ENCODE peak calls at places on chromosomes 4 and X, in six cellular contexts. One of them, this sample, is unnamed.

GRCh38 chrX:55201930-55202579 is 18.1 kb upstream of the PAGE5 start:
- DNase-seq in A549: no peak
- DNase-seq in HepG2: no peak
- DNase-seq in GM12878: no peak
- DNase-seq in K562: no peak
- DNase-seq in endothelial cell of umbilical vein: no peak
- DNase-seq in this sample: no peak

GRCh38 chr4:91936301-91936700 is 367.5 kb upstream of the GRID2 start:
- DNase-seq in A549: no peak
- DNase-seq in HepG2: no peak
- DNase-seq in GM12878: no peak
- DNase-seq in K562: no peak
- DNase-seq in endothelial cell of umbilical vein: no peak
- DNase-seq in this sample: no peak

GRCh38 chrX:53188763-53189162 is 36.2 kb downstream of the KDM5C start:
- DNase-seq in A549: no peak
- DNase-seq in HepG2: no peak
- DNase-seq in GM12878: peak
- DNase-seq in K562: no peak
- DNase-seq in endothelial cell of umbilical vein: no peak
- DNase-seq in this sample: no peak

GRCh38 chrX:129493643-129494042 is 29.6 kb downstream of the SMARCA1 start:
- DNase-seq in A549: no peak
- DNase-seq in HepG2: no peak
- DNase-seq in GM12878: no peak
- DNase-seq in K562: no peak
- DNase-seq in endothelial cell of umbilical vein: peak
- DNase-seq in this sample: no peak

GRCh38 chrX:122625239-122625638 is 558.8 kb upstream of the GRIA3 start:
- DNase-seq in A549: no peak
- DNase-seq in HepG2: no peak
- DNase-seq in GM12878: no peak
- DNase-seq in K562: no peak
- DNase-seq in endothelial cell of umbilical vein: no peak
- DNase-seq in this sample: no peak

GRCh38 chr4:94534401-94535312 is 82.9 kb downstream of the PDLIM5 start:
- DNase-seq in A549: no peak
- DNase-seq in HepG2: no peak
- DNase-seq in GM12878: peak
- DNase-seq in K562: peak
- DNase-seq in endothelial cell of umbilical vein: no peak
- DNase-seq in this sample: peak

GRCh38 chr4:65399131-65399530 is 271.2 kb downstream of the EPHA5 start:
- DNase-seq in A549: no peak
- DNase-seq in HepG2: no peak
- DNase-seq in GM12878: no peak
- DNase-seq in K562: no peak
- DNase-seq in endothelial cell of umbilical vein: no peak
- DNase-seq in this sample: no peak

GRCh38 chr4:79626102-79626501 is 218.1 kb upstream of the GK2 start:
- DNase-seq in A549: no peak
- DNase-seq in HepG2: no peak
- DNase-seq in GM12878: no peak
- DNase-seq in K562: no peak
- DNase-seq in endothelial cell of umbilical vein: no peak
- DNase-seq in this sample: no peak

GRCh38 chrX:9465380-9466114 is 689 bp downstream of the TBL1X start:
- DNase-seq in A549: no peak
- DNase-seq in HepG2: no peak
- DNase-seq in GM12878: no peak
- DNase-seq in K562: peak
- DNase-seq in endothelial cell of umbilical vein: peak
- DNase-seq in this sample: peak

GRCh38 chrX:155544886-155545285 is 67.9 kb downstream of the TMLHE start:
- DNase-seq in A549: no peak
- DNase-seq in HepG2: no peak
- DNase-seq in GM12878: no peak
- DNase-seq in K562: no peak
- DNase-seq in endothelial cell of umbilical vein: no peak
- DNase-seq in this sample: no peak

GRCh38 chr4:174716986-174717770 is 111.9 kb downstream of the GLRA3 start:
- DNase-seq in A549: no peak
- DNase-seq in HepG2: no peak
- DNase-seq in GM12878: no peak
- DNase-seq in K562: no peak
- DNase-seq in endothelial cell of umbilical vein: no peak
- DNase-seq in this sample: no peak

GRCh38 chrX:140432328-140433025 is 72.4 kb downstream of the SOX3 start:
- DNase-seq in A549: no peak
- DNase-seq in HepG2: no peak
- DNase-seq in GM12878: no peak
- DNase-seq in K562: no peak
- DNase-seq in endothelial cell of umbilical vein: no peak
- DNase-seq in this sample: no peak

GRCh38 chr4:57233391-57233790 is 123.2 kb upstream of the IGFBP7 start:
- DNase-seq in A549: peak
- DNase-seq in HepG2: no peak
- DNase-seq in GM12878: no peak
- DNase-seq in K562: no peak
- DNase-seq in endothelial cell of umbilical vein: peak
- DNase-seq in this sample: no peak

GRCh38 chr4:46274717-46275116 is 115.2 kb downstream of the GABRA2 start:
- DNase-seq in A549: no peak
- DNase-seq in HepG2: peak
- DNase-seq in GM12878: no peak
- DNase-seq in K562: no peak
- DNase-seq in endothelial cell of umbilical vein: no peak
- DNase-seq in this sample: peak

GRCh38 chr4:1310796-1311715 is 21.4 kb downstream of the MAEA start:
- DNase-seq in A549: no peak
- DNase-seq in HepG2: no peak
- DNase-seq in GM12878: no peak
- DNase-seq in K562: no peak
- DNase-seq in endothelial cell of umbilical vein: no peak
- DNase-seq in this sample: no peak

GRCh38 chrX:16671005-16671404 is 21.0 kb downstream of the S100G start:
- DNase-seq in A549: peak
- DNase-seq in HepG2: peak
- DNase-seq in GM12878: no peak
- DNase-seq in K562: peak
- DNase-seq in endothelial cell of umbilical vein: peak
- DNase-seq in this sample: peak

GRCh38 chr4:138953962-138954371 is 61.6 kb upstream of the NOCT start:
- DNase-seq in A549: no peak
- DNase-seq in HepG2: no peak
- DNase-seq in GM12878: no peak
- DNase-seq in K562: no peak
- DNase-seq in endothelial cell of umbilical vein: peak
- DNase-seq in this sample: no peak

GRCh38 chrX:35919536-35920309 is at the start of gene CFAP47:
- DNase-seq in A549: peak
- DNase-seq in HepG2: no peak
- DNase-seq in GM12878: no peak
- DNase-seq in K562: no peak
- DNase-seq in endothelial cell of umbilical vein: no peak
- DNase-seq in this sample: no peak

GRCh38 chr4:138639018-138639876 is 376.3 kb upstream of the NOCT start:
- DNase-seq in A549: no peak
- DNase-seq in HepG2: no peak
- DNase-seq in GM12878: no peak
- DNase-seq in K562: no peak
- DNase-seq in endothelial cell of umbilical vein: peak
- DNase-seq in this sample: no peak

GRCh38 chrX:78989349-78989748 is 44.2 kb downstream of the P2RY10 start:
- DNase-seq in A549: no peak
- DNase-seq in HepG2: no peak
- DNase-seq in GM12878: no peak
- DNase-seq in K562: no peak
- DNase-seq in endothelial cell of umbilical vein: no peak
- DNase-seq in this sample: no peak
- TF ChIP-seq MYC in A549: no peak
- TF ChIP-seq MYC in HepG2: no peak
- TF ChIP-seq MYC in GM12878: no peak
- TF ChIP-seq MYC in K562: no peak
- TF ChIP-seq MYC in endothelial cell of umbilical vein: no peak
- TF ChIP-seq MYC in this sample: no peak

GRCh38 chr4:72568959-72569718 is at the start of gene ADAMTS3:
- DNase-seq in A549: peak
- DNase-seq in HepG2: no peak
- DNase-seq in GM12878: no peak
- DNase-seq in K562: peak
- DNase-seq in endothelial cell of umbilical vein: peak
- DNase-seq in this sample: peak
- TF ChIP-seq MAX in A549: no peak
- TF ChIP-seq MAX in HepG2: no peak
- TF ChIP-seq MAX in GM12878: no peak
- TF ChIP-seq MAX in K562: peak
- TF ChIP-seq MAX in endothelial cell of umbilical vein: no peak
- TF ChIP-seq MAX in this sample: no peak

GRCh38 chrX:37753384-37753783 is 26.5 kb upstream of the CYBB start:
- DNase-seq in A549: no peak
- DNase-seq in HepG2: no peak
- DNase-seq in GM12878: no peak
- DNase-seq in K562: no peak
- DNase-seq in endothelial cell of umbilical vein: no peak
- DNase-seq in this sample: peak

GRCh38 chrX:37752941-37753340 is 26.9 kb upstream of the CYBB start:
- DNase-seq in A549: no peak
- DNase-seq in HepG2: no peak
- DNase-seq in GM12878: no peak
- DNase-seq in K562: no peak
- DNase-seq in endothelial cell of umbilical vein: no peak
- DNase-seq in this sample: peak

GRCh38 chrX:37757082-37757481 is 22.8 kb upstream of the CYBB start:
- DNase-seq in A549: no peak
- DNase-seq in HepG2: no peak
- DNase-seq in GM12878: no peak
- DNase-seq in K562: no peak
- DNase-seq in endothelial cell of umbilical vein: no peak
- DNase-seq in this sample: peak

GRCh38 chrX:37754518-37754917 is 25.3 kb upstream of the CYBB start:
- DNase-seq in A549: no peak
- DNase-seq in HepG2: no peak
- DNase-seq in GM12878: no peak
- DNase-seq in K562: no peak
- DNase-seq in endothelial cell of umbilical vein: no peak
- DNase-seq in this sample: peak

GRCh38 chrX:37755073-37755472 is 24.8 kb upstream of the CYBB start:
- DNase-seq in A549: no peak
- DNase-seq in HepG2: no peak
- DNase-seq in GM12878: peak
- DNase-seq in K562: no peak
- DNase-seq in endothelial cell of umbilical vein: no peak
- DNase-seq in this sample: peak
- H3K4me3 ChIP-seq in A549: no peak
- H3K4me3 ChIP-seq in HepG2: no peak
- H3K4me3 ChIP-seq in GM12878: no peak
- H3K4me3 ChIP-seq in K562: no peak
- H3K4me3 ChIP-seq in endothelial cell of umbilical vein: no peak
- H3K4me3 ChIP-seq in this sample: no peak

GRCh38 chr4:53489279-53489889 is 101.9 kb downstream of the LNX1 start:
- DNase-seq in A549: peak
- DNase-seq in HepG2: no peak
- DNase-seq in GM12878: no peak
- DNase-seq in K562: peak
- DNase-seq in endothelial cell of umbilical vein: peak
- DNase-seq in this sample: peak

GRCh38 chr4:53494851-53495250 is 96.4 kb downstream of the LNX1 start:
- DNase-seq in A549: no peak
- DNase-seq in HepG2: no peak
- DNase-seq in GM12878: no peak
- DNase-seq in K562: no peak
- DNase-seq in endothelial cell of umbilical vein: no peak
- DNase-seq in this sample: peak

GRCh38 chr4:53490161-53490915 is 100.9 kb downstream of the LNX1 start:
- DNase-seq in A549: no peak
- DNase-seq in HepG2: no peak
- DNase-seq in GM12878: no peak
- DNase-seq in K562: no peak
- DNase-seq in endothelial cell of umbilical vein: no peak
- DNase-seq in this sample: no peak

GRCh38 chr4:53490965-53491622 is 100.2 kb downstream of the LNX1 start:
- DNase-seq in A549: peak
- DNase-seq in HepG2: peak
- DNase-seq in GM12878: no peak
- DNase-seq in K562: peak
- DNase-seq in endothelial cell of umbilical vein: peak
- DNase-seq in this sample: peak
- TF ChIP-seq MYC in A549: no peak
- TF ChIP-seq MYC in HepG2: no peak
- TF ChIP-seq MYC in GM12878: no peak
- TF ChIP-seq MYC in K562: no peak
- TF ChIP-seq MYC in endothelial cell of umbilical vein: no peak
- TF ChIP-seq MYC in this sample: no peak

GRCh38 chr4:125243835-125244397 is 70.8 kb upstream of the FAT4 start:
- DNase-seq in A549: no peak
- DNase-seq in HepG2: no peak
- DNase-seq in GM12878: no peak
- DNase-seq in K562: no peak
- DNase-seq in endothelial cell of umbilical vein: peak
- DNase-seq in this sample: no peak

GRCh38 chr4:125244848-125245450 is 69.8 kb upstream of the FAT4 start:
- DNase-seq in A549: no peak
- DNase-seq in HepG2: no peak
- DNase-seq in GM12878: no peak
- DNase-seq in K562: no peak
- DNase-seq in endothelial cell of umbilical vein: peak
- DNase-seq in this sample: no peak
- TF ChIP-seq MAX in A549: no peak
- TF ChIP-seq MAX in HepG2: no peak
- TF ChIP-seq MAX in GM12878: no peak
- TF ChIP-seq MAX in K562: no peak
- TF ChIP-seq MAX in endothelial cell of umbilical vein: no peak
- TF ChIP-seq MAX in this sample: no peak

DNA sequence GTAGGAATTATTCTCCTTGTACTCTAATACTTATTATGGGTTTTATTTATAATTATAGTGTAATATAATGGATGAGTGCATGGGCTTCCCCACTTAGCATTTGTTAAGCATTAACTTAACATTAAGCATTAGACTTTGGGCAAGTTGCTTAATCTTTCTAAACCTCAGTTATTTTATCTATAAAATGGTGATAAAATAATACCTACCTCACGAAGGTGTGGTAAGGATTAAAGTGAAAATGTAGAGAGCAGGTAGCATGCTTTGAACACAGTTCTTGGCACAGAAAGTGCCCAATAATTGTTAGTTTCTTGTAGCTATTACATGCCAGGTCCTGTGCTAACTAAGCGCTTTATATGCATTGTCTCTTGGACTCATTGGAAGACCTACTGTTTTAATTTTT is 2.6 kb downstream of the MSMO1 start:
- DNase-seq in A549: no peak
- DNase-seq in HepG2: no peak
- DNase-seq in GM12878: no peak
- DNase-seq in K562: no peak
- DNase-seq in endothelial cell of umbilical vein: no peak
- DNase-seq in this sample: no peak
- H3K4me3 ChIP-seq in A549: no peak
- H3K4me3 ChIP-seq in HepG2: peak
- H3K4me3 ChIP-seq in GM12878: peak
- H3K4me3 ChIP-seq in K562: peak
- H3K4me3 ChIP-seq in endothelial cell of umbilical vein: no peak
- H3K4me3 ChIP-seq in this sample: peak

GRCh38 chrX:30657542-30658238 is 4.5 kb downstream of the GK start:
- DNase-seq in A549: no peak
- DNase-seq in HepG2: no peak
- DNase-seq in GM12878: no peak
- DNase-seq in K562: no peak
- DNase-seq in endothelial cell of umbilical vein: no peak
- DNase-seq in this sample: peak
- TF ChIP-seq MYC in A549: no peak
- TF ChIP-seq MYC in HepG2: no peak
- TF ChIP-seq MYC in GM12878: no peak
- TF ChIP-seq MYC in K562: no peak
- TF ChIP-seq MYC in endothelial cell of umbilical vein: no peak
- TF ChIP-seq MYC in this sample: no peak